ENCODE peak calls at places on chromosomes 4 and X, in eight cellular contexts. U, B, H, K, D, C, F and N are unnamed samples.

GRCh38 chr4:156442961-156443360 is 489.3 kb upstream of the CTSO start:
- DNase-seq in U (no peak), B (no peak), H (no peak), K (no peak), D (no peak), C (no peak), F (no peak), N (no peak)

GRCh38 chr4:1445716-1446445 is 39.6 kb upstream of the NKX1-1 start:
- DNase-seq in U (no peak), B (no peak), H (no peak), K (no peak), D (no peak), C (no peak), F (no peak), N (no peak)

GRCh38 chr4:33715996-33716395 is 2528.3 kb downstream of the ARAP2 start:
- DNase-seq in U (no peak), B (no peak), H (no peak), K (no peak), D (no peak), C (no peak), F (no peak), N (no peak)

GRCh38 chr4:4843651-4844291 is 15.7 kb upstream of the MSX1 start:
- DNase-seq in U (no peak), B (peak; percentile 44), H (no peak), K (peak; percentile 65), D (no peak), C (no peak), F (no peak), N (no peak)

GRCh38 chrX:57677132-57677858 is 2.8 kb downstream of the NLRP2B start:
- DNase-seq in U (no peak), B (no peak), H (no peak), K (no peak), D (no peak), C (no peak), F (no peak), N (no peak)

GRCh38 chrX:109856974-109857373 is 123.9 kb upstream of the ACSL4 start:
- DNase-seq in U (no peak), B (no peak), H (peak; percentile 10), K (no peak), D (no peak), C (no peak), F (no peak), N (no peak)

GRCh38 chr4:6732441-6733357 is 16.7 kb downstream of the BLOC1S4 start:
- DNase-seq in U (no peak), B (peak; percentile 76), H (peak; percentile 44), K (peak; percentile 89), D (no peak), C (peak; percentile 24), F (peak; percentile 67), N (peak; percentile 90)

GRCh38 chrX:72475952-72476668 is 96.5 kb downstream of the HDAC8 start:
- DNase-seq in U (no peak), B (no peak), H (no peak), K (no peak), D (no peak), C (no peak), F (no peak), N (no peak)

GRCh38 chr4:98222306-98222705 is 38.9 kb upstream of the RAP1GDS1 start:
- DNase-seq in U (no peak), B (no peak), H (no peak), K (no peak), D (no peak), C (no peak), F (no peak), N (no peak)

GRCh38 chr4:48780867-48781219 is 764 bp upstream of the FRYL start:
- DNase-seq in U (no peak), B (no peak), H (peak; percentile 63), K (no peak), D (no peak), C (no peak), F (no peak), N (no peak)

GRCh38 chr4:188139141-188139540 is at the start of gene TRIML1:
- DNase-seq in U (no peak), B (no peak), H (no peak), K (no peak), D (no peak), C (no peak), F (no peak), N (no peak)

GRCh38 chr4:140926672-140927071 is 170.5 kb upstream of the TBC1D9 start:
- DNase-seq in U (no peak), B (no peak), H (no peak), K (no peak), D (no peak), C (no peak), F (no peak), N (no peak)

GRCh38 chr4:105641876-105642275 is 66.6 kb downstream of the INTS12 start:
- DNase-seq in U (no peak), B (no peak), H (no peak), K (no peak), D (no peak), C (no peak), F (no peak), N (no peak)

GRCh38 chr4:65195002-65195401 is 475.3 kb downstream of the EPHA5 start:
- DNase-seq in U (no peak), B (no peak), H (no peak), K (peak; percentile 25), D (no peak), C (no peak), F (no peak), N (no peak)

GRCh38 chr4:165814256-165815010 is 58.6 kb upstream of the TLL1 start:
- DNase-seq in U (no peak), B (no peak), H (no peak), K (no peak), D (no peak), C (no peak), F (no peak), N (no peak)

GRCh38 chr4:183873389-183874185 is 31.5 kb upstream of the STOX2 start:
- DNase-seq in U (no peak), B (no peak), H (no peak), K (no peak), D (no peak), C (no peak), F (no peak), N (no peak)

GRCh38 chr4:100340534-100341364 is 150.5 kb upstream of the DDIT4L start:
- DNase-seq in U (no peak), B (no peak), H (no peak), K (no peak), D (no peak), C (no peak), F (no peak), N (no peak)

GRCh38 chrX:129980540-129981206 is 1.8 kb upstream of the BCORL1 start:
- DNase-seq in U (no peak), B (no peak), H (peak; percentile 65), K (peak; percentile 83), D (no peak), C (no peak), F (no peak), N (no peak)

GRCh38 chr4:153603258-153603657 is 80.8 kb upstream of the TLR2 start:
- DNase-seq in U (no peak), B (no peak), H (no peak), K (no peak), D (no peak), C (no peak), F (no peak), N (no peak)

GRCh38 chr4:133638702-133639101 is 489.6 kb downstream of the PCDH10 start:
- DNase-seq in U (no peak), B (no peak), H (no peak), K (no peak), D (no peak), C (no peak), F (no peak), N (no peak)

GRCh38 chr4:2925931-2926860 is 37.0 kb downstream of the NOP14 start:
- DNase-seq in U (no peak), B (no peak), H (no peak), K (no peak), D (peak; percentile 49), C (no peak), F (no peak), N (no peak)

GRCh38 chr4:6252051-6252450 is 17.6 kb upstream of the WFS1 start:
- DNase-seq in U (no peak), B (no peak), H (no peak), K (no peak), D (no peak), C (no peak), F (no peak), N (no peak)

GRCh38 chr4:22410645-22411247 is 105.1 kb downstream of the ADGRA3 start:
- DNase-seq in U (no peak), B (no peak), H (no peak), K (no peak), D (no peak), C (no peak), F (peak; percentile 16), N (no peak)

GRCh38 chrX:112714357-112714918 is 34.7 kb upstream of the LHFPL1 start:
- DNase-seq in U (no peak), B (no peak), H (no peak), K (no peak), D (no peak), C (no peak), F (no peak), N (no peak)